ENCODE peak calls at places on chromosomes 5 and 9, in nine cellular contexts. I is stomach; A is H9; O is HuH-7.5; K is midbrain; X is CD4-positive, alpha-beta T cell; E is endothelial cell; H is ELF-1; Y is NB4. R is an unnamed sample.

GRCh38 chr5:97400537-97400936 is 217.5 kb upstream of the RIOK2 start:
- DNase-seq in E (no peak), A (no peak), O (peak), I (no peak), Y (no peak), H (peak), K (no peak), X (no peak), R (no peak)

GRCh38 chr9:36872641-36873040 is 161.4 kb downstream of the PAX5 start:
- DNase-seq in E (no peak), K (no peak), Y (no peak), H (no peak), I (no peak), A (no peak), X (no peak), O (no peak), R (no peak)

GRCh38 chr5:58629190-58630159 is 46.6 kb downstream of the RAB3C start:
- DNase-seq in Y (no peak), K (no peak), X (no peak), A (no peak), O (no peak), E (peak), H (no peak), I (peak), R (no peak)

GRCh38 chr9:126883636-126884035 is 23.2 kb downstream of the ZBTB34 start:
- DNase-seq in X (no peak), H (no peak), Y (no peak), A (no peak), E (no peak), I (no peak), K (no peak), O (no peak), R (no peak)

GRCh38 chr5:87729786-87730185 is 317.1 kb upstream of the CCNH start:
- DNase-seq in A (no peak), X (no peak), O (no peak), Y (no peak), I (no peak), H (no peak), E (no peak), K (no peak), R (no peak)

GRCh38 chr5:14267166-14267838 is 124.2 kb downstream of the TRIO start:
- DNase-seq in H (peak), A (no peak), E (no peak), Y (peak), K (no peak), X (no peak), I (no peak), O (peak), R (no peak)

GRCh38 chr9:13279284-13280162 is at the start of gene MPDZ:
- DNase-seq in K (peak), H (peak), I (peak), Y (no peak), A (peak), O (peak), E (peak), X (no peak), R (peak)

GRCh38 chr9:104557179-104557634 is 11.8 kb upstream of the OR13C8 start:
- DNase-seq in A (peak), K (no peak), E (no peak), X (no peak), H (peak), O (no peak), Y (peak), I (no peak), R (no peak)

GRCh38 chr5:52657231-52657645 is 130.5 kb upstream of the ITGA1 start:
- DNase-seq in I (no peak), A (no peak), O (no peak), H (no peak), E (no peak), X (no peak), K (peak), Y (peak), R (no peak)

GRCh38 chr5:119465640-119466039 is 13.3 kb downstream of the HSD17B4 start:
- DNase-seq in Y (no peak), H (no peak), I (no peak), K (no peak), E (no peak), X (no peak), A (no peak), O (no peak), R (no peak)

R was measured in adrenal gland.